ENCODE peak calls at places on chromosomes 1 and 21, in five cellular contexts. One of them, this sample, is unnamed.

GRCh38 chr1:20787775-20788488 is 825 bp upstream of the HP1BP3 start:
- DNase-seq in mucosa of gallbladder: no peak
- DNase-seq in left ventricle myocardium superior: no peak
- DNase-seq in thoracic aorta: no peak
- DNase-seq in stromal cell of bone marrow: peak
- DNase-seq in this sample: no peak

GRCh38 chr1:170620164-170620563 is 43.8 kb upstream of the PRRX1 start:
- DNase-seq in mucosa of gallbladder: no peak
- DNase-seq in stromal cell of bone marrow: peak
- DNase-seq in thoracic aorta: no peak
- DNase-seq in left ventricle myocardium superior: no peak
- DNase-seq in this sample: no peak

GRCh38 chr21:29221259-29221744 is 77.4 kb upstream of the BACH1 start:
- DNase-seq in thoracic aorta: no peak
- DNase-seq in stromal cell of bone marrow: no peak
- DNase-seq in left ventricle myocardium superior: no peak
- DNase-seq in mucosa of gallbladder: no peak
- DNase-seq in this sample: no peak

GRCh38 chr1:7893529-7894180 is 40.8 kb upstream of the UTS2 start:
- DNase-seq in left ventricle myocardium superior: no peak
- DNase-seq in thoracic aorta: peak
- DNase-seq in stromal cell of bone marrow: peak
- DNase-seq in mucosa of gallbladder: no peak
- DNase-seq in this sample: no peak

GRCh38 chr1:101205457-101205856 is 31.4 kb upstream of the S1PR1 start:
- DNase-seq in mucosa of gallbladder: no peak
- DNase-seq in thoracic aorta: no peak
- DNase-seq in left ventricle myocardium superior: no peak
- DNase-seq in stromal cell of bone marrow: no peak
- DNase-seq in this sample: no peak

GRCh38 chr1:66271904-66272254 is 262.1 kb upstream of the SGIP1 start:
- DNase-seq in thoracic aorta: no peak
- DNase-seq in left ventricle myocardium superior: peak
- DNase-seq in mucosa of gallbladder: no peak
- DNase-seq in stromal cell of bone marrow: peak
- DNase-seq in this sample: no peak

GRCh38 chr1:20404466-20404865 is 81.5 kb downstream of the CAMK2N1 start:
- DNase-seq in stromal cell of bone marrow: no peak
- DNase-seq in mucosa of gallbladder: no peak
- DNase-seq in thoracic aorta: no peak
- DNase-seq in left ventricle myocardium superior: no peak
- DNase-seq in this sample: no peak

GRCh38 chr1:175823401-175823800 is 80.0 kb upstream of the TNR start:
- DNase-seq in left ventricle myocardium superior: no peak
- DNase-seq in mucosa of gallbladder: no peak
- DNase-seq in thoracic aorta: no peak
- DNase-seq in stromal cell of bone marrow: peak
- DNase-seq in this sample: no peak

GRCh38 chr1:169106095-169106920 is at the start of gene ATP1B1:
- DNase-seq in thoracic aorta: no peak
- DNase-seq in left ventricle myocardium superior: peak
- DNase-seq in stromal cell of bone marrow: no peak
- DNase-seq in mucosa of gallbladder: peak
- DNase-seq in this sample: peak

GRCh38 chr1:72827285-72827684 is 544.9 kb upstream of the NEGR1 start:
- DNase-seq in thoracic aorta: no peak
- DNase-seq in mucosa of gallbladder: no peak
- DNase-seq in stromal cell of bone marrow: peak
- DNase-seq in left ventricle myocardium superior: no peak
- DNase-seq in this sample: no peak

GRCh38 chr1:32404956-32405355 is 10.7 kb upstream of the BSDC1 start:
- DNase-seq in mucosa of gallbladder: no peak
- DNase-seq in thoracic aorta: no peak
- DNase-seq in left ventricle myocardium superior: no peak
- DNase-seq in stromal cell of bone marrow: no peak
- DNase-seq in this sample: no peak

GRCh38 chr1:67771152-67771551 is 62.1 kb downstream of the GNG12 start:
- DNase-seq in stromal cell of bone marrow: no peak
- DNase-seq in left ventricle myocardium superior: no peak
- DNase-seq in mucosa of gallbladder: no peak
- DNase-seq in thoracic aorta: no peak
- DNase-seq in this sample: no peak